ENCODE peak calls at places on chromosomes 6 and 20, in ten cellular contexts. H is heart right ventricle, O is EH, I is adipocyte, E is T-helper 17 cell, C is ACHN, K is AG10803, W is HTR-8/SVneo, Q is B cell, J is iPS DF 19.7. F is an unnamed sample.

GRCh38 chr20:37396520-37397075 is 50.7 kb downstream of the SRC start:
- DNase-seq in O (no peak), Q (no peak), W (no peak), J (peak), H (no peak), K (no peak), C (no peak), E (no peak), I (no peak), F (no peak)

GRCh38 chr6:67986694-67987232 is 648.3 kb upstream of the ADGRB3 start:
- DNase-seq in J (no peak), H (no peak), C (no peak), O (no peak), W (no peak), E (no peak), I (no peak), Q (no peak), K (no peak), F (no peak)

GRCh38 chr20:34708621-34709043 is 4.5 kb downstream of the TP53INP2 start:
- DNase-seq in E (peak), H (peak), O (peak), J (no peak), I (peak), K (peak), C (peak), W (no peak), Q (peak), F (no peak)

GRCh38 chr6:97198181-97198580 is 84.8 kb downstream of the MMS22L start:
- DNase-seq in Q (no peak), O (no peak), K (no peak), J (no peak), C (no peak), E (no peak), I (no peak), H (no peak), W (no peak), F (no peak)

GRCh38 chr6:168527451-168528210 is 86.6 kb downstream of the SMOC2 start:
- DNase-seq in H (no peak), E (no peak), C (no peak), K (no peak), Q (no peak), O (no peak), J (no peak), W (no peak), I (no peak), F (no peak)

GRCh38 chr20:10857362-10858070 is 183.7 kb upstream of the JAG1 start:
- DNase-seq in E (no peak), I (peak), O (peak), Q (no peak), J (no peak), K (peak), H (no peak), W (no peak), C (peak), F (no peak)

GRCh38 chr6:113049190-113049589 is 702.1 kb downstream of the RFPL4B start:
- DNase-seq in W (no peak), E (no peak), H (no peak), Q (no peak), O (peak), J (no peak), I (no peak), K (peak), C (no peak), F (no peak)

GRCh38 chr6:20008081-20008480 is 170.9 kb downstream of the ID4 start:
- DNase-seq in K (no peak), J (no peak), O (no peak), H (no peak), C (no peak), I (no peak), E (no peak), W (no peak), Q (no peak), F (no peak)

GRCh38 chr6:39840781-39841180 is 48.6 kb downstream of the DAAM2 start:
- DNase-seq in Q (no peak), I (no peak), W (no peak), C (no peak), K (no peak), O (no peak), H (no peak), J (no peak), E (no peak), F (no peak)

GRCh38 chr6:6131492-6132109 is 124.9 kb upstream of the NRN1 start:
- DNase-seq in O (no peak), E (no peak), J (no peak), W (no peak), C (peak), K (peak), Q (no peak), I (peak), H (no peak), F (peak)

GRCh38 chr6:41633235-41633634 is 5.0 kb upstream of the MDFI start:
- DNase-seq in K (no peak), O (no peak), H (no peak), W (no peak), C (no peak), I (no peak), J (no peak), E (no peak), Q (no peak), F (no peak)

GRCh38 chr6:15430181-15430580 is 184.3 kb downstream of the JARID2 start:
- DNase-seq in E (no peak), H (no peak), K (peak), C (no peak), J (no peak), I (peak), W (no peak), Q (no peak), O (peak), F (no peak)

GRCh38 chr20:60482609-60483008 is 524.4 kb downstream of the CDH26 start:
- DNase-seq in K (no peak), W (no peak), I (no peak), Q (no peak), O (no peak), E (no peak), C (no peak), J (no peak), H (no peak), F (no peak)

GRCh38 chr6:38161331-38161730 is 341.8 kb downstream of the ZFAND3 start:
- DNase-seq in E (no peak), W (no peak), H (no peak), K (no peak), Q (no peak), I (no peak), O (no peak), J (no peak), C (no peak), F (no peak)

GRCh38 chr20:48405909-48406308 is 421.9 kb downstream of the PREX1 start:
- DNase-seq in W (no peak), H (no peak), Q (no peak), E (no peak), C (no peak), O (no peak), J (no peak), I (no peak), K (no peak), F (no peak)

GRCh38 chr20:58667975-58668374 is 16.9 kb downstream of the STX16 start:
- DNase-seq in O (no peak), C (no peak), H (no peak), Q (no peak), I (no peak), W (no peak), J (no peak), E (no peak), K (no peak), F (no peak)

GRCh38 chr20:37697314-37697713 is 3.5 kb downstream of the CTNNBL1 start:
- DNase-seq in C (no peak), K (no peak), H (no peak), O (no peak), I (no peak), J (no peak), W (no peak), Q (peak), E (no peak), F (peak)

GRCh38 chr6:31834704-31835375 is 7.3 kb downstream of the HSPA1B start:
- DNase-seq in Q (peak), J (no peak), K (no peak), I (peak), W (peak), C (no peak), E (peak), H (peak), O (peak), F (no peak)

GRCh38 chr6:149228276-149228962 is 89.1 kb upstream of the TAB2 start:
- DNase-seq in I (no peak), C (no peak), J (no peak), K (peak), O (no peak), H (no peak), E (no peak), Q (no peak), W (no peak), F (no peak)

GRCh38 chr20:5714261-5715041 is 35.8 kb upstream of the SHLD1 start:
- DNase-seq in K (no peak), I (no peak), W (no peak), C (no peak), J (peak), O (no peak), H (no peak), E (peak), Q (peak), F (no peak)

GRCh38 chr6:52937908-52938307 is 28.4 kb upstream of the GSTA3 start:
- DNase-seq in E (no peak), Q (no peak), J (no peak), W (no peak), H (no peak), K (peak), O (peak), C (peak), I (peak), F (no peak)

GRCh38 chr20:51416532-51417244 is 125.8 kb downstream of the NFATC2 start:
- DNase-seq in Q (no peak), J (no peak), O (no peak), H (no peak), K (no peak), W (no peak), E (no peak), I (no peak), C (no peak), F (no peak)

GRCh38 chr6:74946961-74947360 is 258.9 kb downstream of the COL12A1 start:
- DNase-seq in W (no peak), K (peak), I (peak), O (peak), H (no peak), Q (no peak), J (no peak), C (peak), E (no peak), F (no peak)

GRCh38 chr6:126176266-126176665 is 163.6 kb upstream of the CENPW start:
- DNase-seq in J (no peak), C (peak), I (peak), H (no peak), K (no peak), W (no peak), Q (no peak), O (no peak), E (no peak), F (no peak)

GRCh38 chr6:123309130-123309529 is 313.1 kb downstream of the CLVS2 start:
- DNase-seq in J (no peak), H (no peak), W (no peak), Q (no peak), C (no peak), K (no peak), E (no peak), I (no peak), O (no peak), F (no peak)

GRCh38 chr20:46350201-46350985 is 42.1 kb upstream of the CDH22 start:
- DNase-seq in I (peak), W (peak), C (peak), K (peak), E (no peak), J (no peak), H (no peak), O (peak), Q (peak), F (peak)

GRCh38 chr20:17680836-17681740 is 954 bp downstream of the RRBP1 start:
- DNase-seq in I (peak), O (peak), J (no peak), W (peak), C (peak), E (peak), H (peak), K (peak), Q (peak), F (peak)

GRCh38 chr6:273441-274111 is 18.7 kb upstream of the DUSP22 start:
- DNase-seq in Q (no peak), W (no peak), K (peak), O (peak), I (peak), E (no peak), C (no peak), H (no peak), J (no peak), F (no peak)

GRCh38 chr6:52617087-52617486 is 40.2 kb upstream of the TRAM2 start:
- DNase-seq in O (no peak), I (no peak), Q (no peak), E (no peak), J (no peak), K (no peak), H (no peak), C (no peak), W (no peak), F (no peak)

GRCh38 chr20:56566621-56567020 is 33.6 kb downstream of the FAM209B start:
- DNase-seq in H (no peak), O (peak), E (no peak), Q (no peak), W (no peak), J (no peak), I (no peak), C (no peak), K (no peak), F (no peak)

GRCh38 chr20:23093613-23094012 is 7.5 kb upstream of the CD93 start:
- DNase-seq in Q (no peak), C (no peak), E (no peak), K (no peak), J (no peak), W (no peak), O (no peak), H (no peak), I (no peak), F (no peak)

GRCh38 chr6:17197607-17198006 is 83.6 kb upstream of the RBM24 start:
- DNase-seq in K (no peak), I (no peak), C (no peak), H (no peak), W (no peak), Q (no peak), J (no peak), O (no peak), E (no peak), F (no peak)

GRCh38 chr6:122772724-122773123 is 6.8 kb upstream of the FABP7 start:
- DNase-seq in W (no peak), C (no peak), K (no peak), O (no peak), H (no peak), E (no peak), Q (no peak), I (no peak), J (no peak), F (no peak)

GRCh38 chr6:1820165-1820564 is 210.4 kb downstream of the FOXC1 start:
- DNase-seq in H (no peak), O (peak), W (no peak), C (no peak), Q (no peak), E (no peak), J (no peak), I (peak), K (peak), F (no peak)

GRCh38 chr6:116362287-116362686 is 8.5 kb upstream of the DSE start:
- DNase-seq in H (no peak), I (no peak), O (no peak), J (no peak), K (no peak), E (no peak), W (no peak), Q (no peak), C (no peak), F (no peak)

GRCh38 chr6:29524982-29525639 is 34.4 kb downstream of the UBD start:
- DNase-seq in I (no peak), O (no peak), K (no peak), W (no peak), Q (no peak), H (no peak), J (peak), C (no peak), E (no peak), F (no peak)

F was measured in GM12864.